ENCODE peak calls at places on chromosomes 13 and 19, in eight cellular contexts. D, H, F, N, Y, S, R and B are unnamed samples.

GRCh38 chr13:44514278-44514677 is 61.9 kb downstream of the TSC22D1 start:
- DNase-seq in D (no peak), H (no peak), F (no peak), N (no peak), Y (no peak), S (no peak), R (no peak), B (no peak)

GRCh38 chr19:469833-470232 is 9.0 kb upstream of the SHC2 start:
- DNase-seq in D (no peak), H (no peak), F (no peak), N (no peak), Y (no peak), S (peak; percentile 4), R (no peak), B (no peak)

GRCh38 chr19:33720155-33720493 is 76.5 kb upstream of the KCTD15 start:
- DNase-seq in D (no peak), H (no peak), F (no peak), N (no peak), Y (no peak), S (no peak), R (no peak), B (no peak)

GRCh38 chr19:35006342-35006998 is 6.3 kb downstream of the GRAMD1A start:
- DNase-seq in D (peak; percentile 89), H (no peak), F (no peak), N (no peak), Y (peak; percentile 42), S (no peak), R (no peak), B (no peak)

GRCh38 chr13:45149964-45150363 is 29.7 kb downstream of the GTF2F2 start:
- DNase-seq in D (no peak), H (no peak), F (no peak), N (no peak), Y (no peak), S (no peak), R (no peak), B (no peak)

GRCh38 chr13:23380534-23380933 is 53.0 kb downstream of the SACS start:
- DNase-seq in D (peak; percentile 58), H (no peak), F (no peak), N (no peak), Y (peak; percentile 82), S (no peak), R (no peak), B (no peak)

GRCh38 chr13:99395436-99395835 is 88.2 kb upstream of the GPR183 start:
- DNase-seq in D (no peak), H (no peak), F (no peak), N (no peak), Y (no peak), S (no peak), R (no peak), B (no peak)

GRCh38 chr19:48737360-48737998 is 2.9 kb downstream of the RASIP1 start:
- DNase-seq in D (no peak), H (no peak), F (no peak), N (peak; percentile 85), Y (no peak), S (peak; percentile 68), R (no peak), B (no peak)

GRCh38 chr13:39485314-39485700 is 117.7 kb downstream of the LHFPL6 start:
- DNase-seq in D (peak; percentile 36), H (no peak), F (no peak), N (no peak), Y (no peak), S (no peak), R (no peak), B (no peak)

GRCh38 chr13:23980160-23980551 is 82.9 kb upstream of the C1QTNF9B start:
- DNase-seq in D (peak; percentile 91), H (peak; percentile 46), F (peak; percentile 89), N (peak; percentile 92), Y (peak; percentile 75), S (peak; percentile 91), R (peak; percentile 70), B (peak; percentile 85)

GRCh38 chr13:110371550-110372465 is 64.7 kb downstream of the COL4A2 start:
- DNase-seq in D (peak; percentile 61), H (no peak), F (no peak), N (no peak), Y (no peak), S (no peak), R (no peak), B (no peak)

GRCh38 chr13:30835442-30835841 is 70.6 kb upstream of the MEDAG start:
- DNase-seq in D (no peak), H (peak; percentile 61), F (no peak), N (no peak), Y (no peak), S (no peak), R (no peak), B (no peak)

GRCh38 chr19:54153731-54154326 is 5.7 kb downstream of the LENG1 start:
- DNase-seq in D (no peak), H (no peak), F (no peak), N (no peak), Y (peak; percentile 33), S (no peak), R (no peak), B (no peak)

GRCh38 chr13:51916962-51917361 is 55.2 kb downstream of the CCDC70 start:
- DNase-seq in D (no peak), H (no peak), F (no peak), N (no peak), Y (no peak), S (no peak), R (no peak), B (no peak)

GRCh38 chr19:47537493-47537892 is 22.6 kb upstream of the NAPA start:
- DNase-seq in D (no peak), H (no peak), F (no peak), N (no peak), Y (no peak), S (no peak), R (no peak), B (no peak)

GRCh38 chr19:1680976-1681375 is 28.6 kb upstream of the TCF3 start:
- DNase-seq in D (no peak), H (no peak), F (no peak), N (no peak), Y (no peak), S (no peak), R (no peak), B (no peak)
- TF ChIP-seq CTCF in D (no peak), H (no peak), F (no peak), N (no peak), Y (no peak), S (no peak), R (no peak), B (no peak)

GRCh38 chr19:7533281-7533819 is 2.2 kb upstream of the PNPLA6 start:
- DNase-seq in D (peak; percentile 68), H (no peak), F (no peak), N (peak; percentile 66), Y (peak; percentile 71), S (peak; percentile 52), R (no peak), B (no peak)

GRCh38 chr19:7533925-7534480 is 1.5 kb upstream of the PNPLA6 start:
- DNase-seq in D (peak; percentile 90), H (peak; percentile 65), F (peak; percentile 64), N (peak; percentile 83), Y (peak; percentile 85), S (peak; percentile 85), R (peak; percentile 76), B (no peak)

GRCh38 chr19:7535993-7536685 is 622 bp downstream of the PNPLA6 start:
- DNase-seq in D (no peak), H (no peak), F (no peak), N (no peak), Y (no peak), S (no peak), R (no peak), B (no peak)

GRCh38 chr19:7535035-7535992 is at the start of gene PNPLA6:
- DNase-seq in D (peak; percentile 96), H (peak; percentile 85), F (peak; percentile 91), N (peak; percentile 96), Y (peak; percentile 92), S (peak; percentile 97), R (peak; percentile 85), B (peak; percentile 96)

DNA sequence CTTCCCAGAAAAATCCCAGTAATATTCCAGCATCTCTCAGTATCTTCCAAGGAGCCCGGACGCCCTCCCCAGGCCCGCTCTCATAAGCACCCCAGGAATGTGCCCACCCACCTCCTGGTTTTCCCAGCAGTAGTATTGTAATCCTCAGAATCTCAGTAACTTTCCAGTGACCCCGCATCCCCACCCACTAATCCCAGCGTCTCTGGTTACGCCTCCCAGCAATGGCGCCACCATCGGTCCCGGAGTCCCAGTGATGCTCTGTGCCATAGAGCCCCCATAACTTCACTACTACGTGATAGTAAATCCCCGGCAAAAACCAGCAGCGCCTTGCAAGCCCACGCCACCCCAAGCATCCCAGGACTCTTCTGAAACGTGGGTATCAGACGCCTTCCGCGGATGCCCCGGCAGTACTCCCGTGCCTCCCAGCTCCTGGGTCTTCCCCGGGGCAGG is 961 bp upstream of the PNPLA6 start:
- DNase-seq in D (peak; percentile 76), H (peak; percentile 57), F (peak; percentile 37), N (peak; percentile 74), Y (peak; percentile 83), S (peak; percentile 65), R (no peak), B (no peak)
- TF ChIP-seq CTCF in D (peak; percentile 15), H (peak; percentile 30), F (no peak), N (no peak), Y (peak; percentile 4), S (no peak), R (no peak), B (no peak)

DNA sequence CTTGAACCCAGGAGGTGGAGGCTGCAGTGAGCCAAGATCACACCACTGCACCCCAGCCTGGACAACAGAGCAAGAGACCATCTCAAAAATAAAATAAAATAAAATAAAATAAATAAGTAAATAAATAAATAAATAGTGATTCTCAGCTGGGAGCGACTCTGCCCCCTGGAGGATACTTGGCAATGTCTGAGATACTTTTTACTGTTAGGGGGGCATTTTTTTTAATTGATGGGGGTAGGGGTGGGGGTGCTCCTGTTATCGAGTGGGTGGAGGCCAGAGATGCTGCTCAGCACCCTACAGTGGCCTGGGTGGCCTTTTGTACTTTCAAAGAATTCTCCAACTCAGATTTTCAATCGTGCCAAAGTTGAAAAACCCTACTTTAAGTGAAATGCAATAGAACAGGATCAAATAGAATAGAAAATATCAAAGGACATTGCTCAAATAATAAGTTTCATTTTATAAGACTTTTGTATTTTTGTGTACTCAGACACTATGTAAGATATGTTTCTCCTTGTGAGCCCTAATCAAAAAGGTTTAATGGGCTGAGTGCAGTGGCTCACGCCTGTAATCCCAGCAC is 7.1 kb upstream of the CLPP start:
- DNase-seq in D (peak; percentile 47), H (no peak), F (no peak), N (no peak), Y (peak; percentile 23), S (no peak), R (no peak), B (no peak)
- TF ChIP-seq CTCF in D (peak; percentile 45), H (peak; percentile 51), F (peak; percentile 59), N (no peak), Y (peak; percentile 49), S (no peak), R (no peak), B (peak; percentile 39)

GRCh38 chr13:79155883-79156282 is 250.2 kb downstream of the RBM26 start:
- DNase-seq in D (no peak), H (no peak), F (no peak), N (no peak), Y (no peak), S (no peak), R (no peak), B (no peak)
- TF ChIP-seq CTCF in D (no peak), H (no peak), F (no peak), N (no peak), Y (no peak), S (no peak), R (no peak), B (no peak)

DNA sequence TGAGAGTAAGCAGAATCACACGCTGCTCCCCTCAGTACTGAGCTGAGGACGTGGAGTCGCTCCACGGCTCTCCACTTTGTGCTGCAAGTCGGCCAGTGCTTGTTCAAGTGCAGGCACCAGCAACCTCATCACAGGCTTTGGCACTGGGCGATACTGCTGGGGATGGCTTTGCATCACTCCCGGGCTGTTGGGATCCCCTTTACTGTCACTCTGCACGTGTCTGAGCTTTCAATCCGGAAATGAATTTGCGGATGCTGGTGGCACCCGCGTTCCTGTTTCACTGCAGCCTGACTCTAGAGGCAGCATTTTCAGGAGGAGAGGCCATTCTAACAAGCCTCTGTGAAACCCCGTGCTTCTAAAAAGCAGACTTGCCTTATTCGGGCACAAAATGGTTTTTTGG is 19.1 kb downstream of the SMARCA4 start:
- DNase-seq in D (no peak), H (no peak), F (no peak), N (no peak), Y (no peak), S (no peak), R (no peak), B (no peak)
- TF ChIP-seq CTCF in D (no peak), H (no peak), F (no peak), N (no peak), Y (peak; percentile 5), S (no peak), R (no peak), B (no peak)